ENCODE peak calls at places on chromosomes 4 and X, in eight cellular contexts. Z is bronchial epithelial cell, I is posterior cingulate gyrus, T is esophagus squamous epithelium, J is endothelial cell of umbilical vein, O is Ammon's horn, E is amniotic stem cell, R is fibroblast of mammary gland. M is an unnamed sample.
A peak's percentile ranks its signal among the peaks of the same experiment; 100 is the strongest.

GRCh38 chr4:108571027-108571569 is 49.3 kb upstream of the RPL34 start:
- DNase-seq in Z (no peak), I (no peak), T (no peak), J (no peak), O (no peak), E (no peak), R (no peak), M (no peak)

GRCh38 chrX:34632404-34632803 is 24.7 kb downstream of the TMEM47 start:
- DNase-seq in Z (no peak), I (no peak), T (no peak), J (no peak), O (no peak), E (no peak), R (no peak), M (no peak)

GRCh38 chr4:140497776-140498636 is at the start of gene MGAT4D:
- DNase-seq in Z (no peak), I (peak; percentile 83), T (no peak), J (no peak), O (no peak), E (no peak), R (no peak), M (peak; percentile 60)

GRCh38 chrX:133297284-133297683 is 79.1 kb upstream of the TFDP3 start:
- DNase-seq in Z (peak; percentile 52), I (no peak), T (no peak), J (no peak), O (peak; percentile 3), E (peak; percentile 44), R (peak; percentile 70), M (no peak)

GRCh38 chr4:1834047-1834769 is 21.7 kb downstream of the LETM1 start:
- DNase-seq in Z (no peak), I (peak; percentile 90), T (no peak), J (no peak), O (no peak), E (no peak), R (no peak), M (no peak)

GRCh38 chr4:153506972-153507678 is 41.0 kb downstream of the TMEM131L start:
- DNase-seq in Z (no peak), I (no peak), T (no peak), J (no peak), O (no peak), E (no peak), R (no peak), M (peak; percentile 45)

GRCh38 chrX:133640161-133641015 is 225.1 kb upstream of the GPC4 start:
- DNase-seq in Z (peak; percentile 68), I (no peak), T (no peak), J (no peak), O (no peak), E (no peak), R (no peak), M (peak; percentile 56)

GRCh38 chrX:16788477-16788876 is 2.2 kb downstream of the TXLNG start:
- DNase-seq in Z (no peak), I (no peak), T (no peak), J (no peak), O (no peak), E (no peak), R (peak; percentile 74), M (no peak)

GRCh38 chr4:184384056-184384809 is 90.1 kb downstream of the IRF2 start:
- DNase-seq in Z (peak; percentile 91), I (no peak), T (peak; percentile 3), J (peak; percentile 74), O (peak; percentile 62), E (peak; percentile 37), R (peak; percentile 93), M (peak; percentile 24)

GRCh38 chr4:156598138-156598681 is 373.4 kb downstream of the PDGFC start:
- DNase-seq in Z (peak; percentile 39), I (no peak), T (no peak), J (peak; percentile 72), O (no peak), E (no peak), R (peak; percentile 6), M (peak; percentile 38)

GRCh38 chr4:147463065-147463464 is 17.8 kb upstream of the EDNRA start:
- DNase-seq in Z (no peak), I (no peak), T (no peak), J (no peak), O (no peak), E (no peak), R (no peak), M (no peak)

GRCh38 chr4:17027495-17027894 is 129.1 kb upstream of the LDB2 start:
- DNase-seq in Z (peak; percentile 97), I (no peak), T (no peak), J (peak; percentile 87), O (peak; percentile 40), E (peak; percentile 84), R (peak; percentile 99), M (no peak)

GRCh38 chrX:18461431-18461830 is 36.0 kb downstream of the CDKL5 start:
- DNase-seq in Z (peak; percentile 1), I (no peak), T (no peak), J (peak; percentile 18), O (no peak), E (no peak), R (no peak), M (no peak)

GRCh38 chr4:15938182-15938581 is 358 bp downstream of the FGFBP1 start:
- DNase-seq in Z (peak; percentile 90), I (no peak), T (no peak), J (no peak), O (no peak), E (no peak), R (no peak), M (peak; percentile 76)

GRCh38 chrX:25015486-25016360 is at the start of gene ARX:
- DNase-seq in Z (peak; percentile 47), I (peak; percentile 95), T (no peak), J (peak; percentile 31), O (peak; percentile 69), E (no peak), R (peak; percentile 44), M (peak; percentile 90)

GRCh38 chr4:110621328-110621812 is 1.5 kb downstream of the PITX2 start:
- DNase-seq in Z (no peak), I (no peak), T (no peak), J (no peak), O (no peak), E (no peak), R (no peak), M (no peak)

GRCh38 chrX:151031365-151031975 is 48.3 kb downstream of the HMGB3 start:
- DNase-seq in Z (peak; percentile 50), I (no peak), T (no peak), J (no peak), O (no peak), E (no peak), R (no peak), M (no peak)

GRCh38 chr4:55617587-55618197 is 18.4 kb downstream of the NMU start:
- DNase-seq in Z (no peak), I (no peak), T (no peak), J (no peak), O (no peak), E (no peak), R (no peak), M (no peak)

GRCh38 chr4:134632056-134632455 is 430.5 kb upstream of the PABPC4L start:
- DNase-seq in Z (no peak), I (no peak), T (no peak), J (no peak), O (no peak), E (no peak), R (no peak), M (no peak)

GRCh38 chrX:39418936-39419659 is 617.8 kb downstream of the MID1IP1 start:
- DNase-seq in Z (no peak), I (no peak), T (no peak), J (peak; percentile 73), O (peak; percentile 3), E (no peak), R (no peak), M (peak; percentile 22)

GRCh38 chrX:110536788-110537187 is 178.1 kb downstream of the RTL9 start:
- DNase-seq in Z (no peak), I (no peak), T (no peak), J (no peak), O (no peak), E (no peak), R (no peak), M (no peak)

GRCh38 chr4:53847935-53848334 is 216.5 kb downstream of the CHIC2 start:
- DNase-seq in Z (no peak), I (no peak), T (no peak), J (no peak), O (no peak), E (no peak), R (no peak), M (no peak)

GRCh38 chr4:168021666-168022065 is 70.7 kb upstream of the ANXA10 start:
- DNase-seq in Z (peak; percentile 75), I (no peak), T (no peak), J (no peak), O (no peak), E (no peak), R (no peak), M (no peak)

GRCh38 chrX:31653395-31653794 is 581.6 kb upstream of the FTHL17 start:
- DNase-seq in Z (no peak), I (no peak), T (no peak), J (no peak), O (no peak), E (no peak), R (no peak), M (no peak)

GRCh38 chr4:168711197-168712120 is 214.6 kb downstream of the PALLD start:
- DNase-seq in Z (peak; percentile 51), I (no peak), T (no peak), J (peak; percentile 70), O (no peak), E (no peak), R (peak; percentile 82), M (no peak)

GRCh38 chrX:134006484-134007161 is 21.2 kb upstream of the GPC3 start:
- DNase-seq in Z (peak; percentile 69), I (no peak), T (no peak), J (no peak), O (no peak), E (no peak), R (no peak), M (no peak)

GRCh38 chr4:33467291-33467690 is 2747.1 kb downstream of the PCDH7 start:
- DNase-seq in Z (no peak), I (peak; percentile 76), T (no peak), J (no peak), O (no peak), E (no peak), R (no peak), M (peak; percentile 80)

GRCh38 chrX:134849390-134849789 is 141.4 kb upstream of the SMIM10 start:
- DNase-seq in Z (peak; percentile 54), I (no peak), T (no peak), J (no peak), O (no peak), E (no peak), R (peak; percentile 51), M (no peak)

GRCh38 chrX:155028749-155029360 is 2.2 kb downstream of the FUNDC2 start:
- DNase-seq in Z (peak; percentile 10), I (no peak), T (no peak), J (peak; percentile 5), O (no peak), E (no peak), R (peak; percentile 53), M (no peak)

GRCh38 chr4:142696334-142697122 is 149.6 kb downstream of the INPP4B start:
- DNase-seq in Z (no peak), I (no peak), T (no peak), J (peak; percentile 49), O (no peak), E (no peak), R (no peak), M (no peak)

GRCh38 chr4:37970702-37971101 is 10.5 kb downstream of the PTTG2 start:
- DNase-seq in Z (peak; percentile 88), I (no peak), T (peak; percentile 5), J (peak; percentile 49), O (peak; percentile 21), E (no peak), R (peak; percentile 42), M (peak; percentile 64)

GRCh38 chr4:53682196-53682595 is 90.9 kb upstream of the LNX1 start:
- DNase-seq in Z (no peak), I (no peak), T (no peak), J (no peak), O (no peak), E (no peak), R (peak; percentile 77), M (no peak)

GRCh38 chr4:71426381-71427042 is 87.7 kb downstream of the SLC4A4 start:
- DNase-seq in Z (no peak), I (no peak), T (no peak), J (no peak), O (no peak), E (no peak), R (no peak), M (no peak)

GRCh38 chr4:53584658-53585057 is 6.6 kb downstream of the LNX1 start:
- DNase-seq in Z (no peak), I (no peak), T (no peak), J (no peak), O (no peak), E (no peak), R (peak; percentile 29), M (no peak)